ENCODE peak calls at places on chromosomes 6 and 20, in ten cellular contexts. Y is GM23248; E is SK-N-DZ; F is HuH-7; R is ecto neural progenitor cell; H is occipital lobe; I is NCI-H2171 treated with DMSO at 0.1 percent for 48 hours; U is esophagus squamous epithelium; M is Calu3; P is stimulated activated CD8-positive, alpha-beta memory T cell treated with anti-CD3 and anti-CD28 coated beads, Interleukin-4, amount 100 ng/mL, for 48 hours. Z is an unnamed sample.

GRCh38 chr20:63470410-63470809 is 2.0 kb downstream of the KCNQ2 start:
- DNase-seq in Y (no peak), U (no peak), H (no peak), P (no peak), M (no peak), R (no peak), I (no peak), F (no peak), E (no peak), Z (no peak)

GRCh38 chr6:130598021-130598989 is 228.9 kb upstream of the SMLR1 start:
- DNase-seq in H (no peak), M (no peak), U (no peak), I (no peak), E (no peak), R (no peak), Y (no peak), F (no peak), P (no peak), Z (no peak)

GRCh38 chr20:23449400-23449799 is 3.3 kb downstream of the CST11 start:
- DNase-seq in M (no peak), F (no peak), U (no peak), P (no peak), Y (no peak), I (no peak), H (no peak), R (no peak), E (no peak), Z (peak)

GRCh38 chr20:31740656-31741323 is 1.7 kb downstream of the TPX2 start:
- DNase-seq in M (no peak), H (no peak), U (no peak), I (no peak), F (no peak), Y (no peak), E (no peak), P (no peak), R (no peak), Z (no peak)

GRCh38 chr20:8223096-8223870 is 91.2 kb downstream of the PLCB1 start:
- DNase-seq in M (no peak), E (no peak), U (no peak), Y (peak), R (no peak), H (no peak), F (no peak), P (no peak), I (no peak), Z (no peak)

GRCh38 chr20:33917813-33918525 is 75.7 kb upstream of the RALY start:
- DNase-seq in H (no peak), Y (no peak), P (no peak), R (no peak), U (no peak), I (no peak), E (no peak), M (no peak), F (no peak), Z (no peak)

GRCh38 chr6:429515-430121 is 38.1 kb downstream of the IRF4 start:
- DNase-seq in M (no peak), F (no peak), R (no peak), E (no peak), P (peak), H (no peak), U (no peak), I (no peak), Y (no peak), Z (peak)

GRCh38 chr20:51195419-51195901 is 172.6 kb upstream of the KCNG1 start:
- DNase-seq in M (peak), Y (peak), E (no peak), I (peak), P (no peak), R (no peak), H (no peak), U (no peak), F (no peak), Z (no peak)

GRCh38 chr6:20564269-20564668 is 30.0 kb downstream of the CDKAL1 start:
- DNase-seq in I (peak), U (no peak), R (no peak), H (no peak), F (no peak), E (no peak), Y (peak), P (no peak), M (no peak), Z (no peak)

GRCh38 chr20:536426-537012 is 7.1 kb downstream of the CSNK2A1 start:
- DNase-seq in Y (no peak), E (no peak), H (no peak), F (no peak), P (no peak), U (no peak), R (no peak), M (no peak), I (no peak), Z (no peak)

GRCh38 chr20:60764771-60765170 is 487.3 kb upstream of the CDH4 start:
- DNase-seq in E (no peak), H (no peak), F (no peak), R (no peak), Y (no peak), U (no peak), I (no peak), M (no peak), P (no peak), Z (no peak)

GRCh38 chr6:139186242-139186641 is 51.4 kb downstream of the HECA start:
- DNase-seq in M (no peak), F (no peak), U (no peak), Y (no peak), P (no peak), E (no peak), I (no peak), H (no peak), R (no peak), Z (no peak)

GRCh38 chr6:168496139-168496840 is 55.3 kb downstream of the SMOC2 start:
- DNase-seq in M (no peak), U (no peak), I (no peak), R (no peak), E (no peak), P (no peak), F (no peak), Y (no peak), H (no peak), Z (no peak)

GRCh38 chr20:34544109-34544793 is 14.3 kb upstream of the MAP1LC3A start:
- DNase-seq in R (no peak), Y (no peak), U (no peak), M (no peak), P (peak), I (peak), F (no peak), H (no peak), E (no peak), Z (peak)

GRCh38 chr20:59518881-59519706 is 85.2 kb upstream of the PHACTR3 start:
- DNase-seq in I (peak), E (peak), Y (peak), H (no peak), U (no peak), P (peak), M (peak), F (peak), R (peak), Z (peak)

GRCh38 chr6:157020398-157021266 is 243.5 kb downstream of the ARID1B start:
- DNase-seq in P (peak), H (peak), R (no peak), U (peak), M (peak), E (peak), F (peak), I (peak), Y (peak), Z (peak)

GRCh38 chr20:62837790-62838458 is 21.1 kb downstream of the COL9A3 start:
- DNase-seq in P (no peak), R (no peak), Y (peak), E (no peak), M (no peak), H (no peak), I (peak), F (no peak), U (no peak), Z (no peak)

GRCh38 chr6:100467144-100468012 is 2.7 kb upstream of the SIM1 start:
- DNase-seq in F (no peak), I (no peak), Y (no peak), H (no peak), M (no peak), E (no peak), R (peak), U (no peak), P (no peak), Z (no peak)

GRCh38 chr20:61014486-61014885 is 237.6 kb upstream of the CDH4 start:
- DNase-seq in U (no peak), R (no peak), I (no peak), Y (no peak), P (no peak), F (no peak), E (no peak), M (no peak), H (no peak), Z (no peak)

GRCh38 chr20:59776626-59777320 is 156.7 kb downstream of the SYCP2 start:
- DNase-seq in H (no peak), Y (no peak), P (no peak), U (no peak), I (no peak), M (no peak), E (no peak), R (peak), F (no peak), Z (no peak)

GRCh38 chr6:31945507-31946369 is at the start of gene CFB:
- DNase-seq in P (no peak), I (no peak), Y (peak), F (peak), R (no peak), H (no peak), E (no peak), M (peak), U (no peak), Z (peak)

GRCh38 chr20:49956689-49957443 is 20.7 kb downstream of the RNF114 start:
- DNase-seq in M (no peak), H (peak), I (no peak), F (no peak), P (no peak), Y (no peak), E (no peak), U (no peak), R (no peak), Z (no peak)

GRCh38 chr6:146915671-146916127 is 288.5 kb upstream of the STXBP5 start:
- DNase-seq in E (peak), U (no peak), M (no peak), Y (peak), R (no peak), H (no peak), I (no peak), F (no peak), P (no peak), Z (no peak)

GRCh38 chr20:19828233-19828632 is 70.2 kb downstream of the RIN2 start:
- DNase-seq in R (no peak), E (no peak), H (no peak), U (no peak), P (peak), I (no peak), M (no peak), F (peak), Y (no peak), Z (peak)

GRCh38 chr6:25769983-25770382 is 15.4 kb downstream of the SLC17A4 start:
- DNase-seq in F (no peak), P (no peak), I (no peak), R (no peak), E (no peak), M (peak), H (no peak), Y (peak), U (no peak), Z (no peak)

Z was measured in activated CD8-positive, alpha-beta T cell treated with anti-CD3 and anti-CD28 coated beads for 36 hours.